ENCODE peak calls at places on chromosomes 3 and 15, in nine cellular contexts. M is GM06990, U is HepG2, R is neural crest cell, T is A549, E is AG09319, O is GM20000, A is HL-60, P is H9. G is an unnamed sample.

GRCh38 chr3:31695280-31696008 is 162.7 kb downstream of the STT3B start:
- DNase-seq in M (no peak), U (no peak), R (no peak), T (no peak), E (no peak), O (peak), A (peak), P (peak), G (no peak)

GRCh38 chr15:47888721-47889120 is 171.4 kb downstream of the SEMA6D start:
- DNase-seq in M (no peak), U (no peak), R (no peak), T (no peak), E (no peak), O (no peak), A (no peak), P (no peak), G (peak)

GRCh38 chr3:37103103-37103815 is 71.1 kb downstream of the LRRFIP2 start:
- DNase-seq in M (no peak), U (no peak), R (no peak), T (peak), E (no peak), O (no peak), A (peak), P (no peak), G (no peak)

GRCh38 chr15:25737218-25737643 is 125.9 kb downstream of the ATP10A start:
- DNase-seq in M (no peak), U (no peak), R (no peak), T (no peak), E (no peak), O (no peak), A (no peak), P (no peak), G (peak)

GRCh38 chr3:40109641-40110490 is 199.6 kb upstream of the EIF1B start:
- DNase-seq in M (no peak), U (peak), R (no peak), T (no peak), E (no peak), O (no peak), A (no peak), P (peak), G (no peak)

GRCh38 chr15:69451951-69452701 is 492 bp upstream of the RPLP1 start:
- DNase-seq in M (no peak), U (peak), R (no peak), T (no peak), E (no peak), O (no peak), A (peak), P (no peak), G (peak)

GRCh38 chr15:100891316-100892012 is 11.8 kb downstream of the ALDH1A3 start:
- DNase-seq in M (no peak), U (no peak), R (peak), T (no peak), E (no peak), O (no peak), A (no peak), P (no peak), G (no peak)

GRCh38 chr3:37474936-37475335 is 300.6 kb upstream of the LRRFIP2 start:
- DNase-seq in M (no peak), U (no peak), R (no peak), T (no peak), E (no peak), O (no peak), A (no peak), P (no peak), G (no peak)

GRCh38 chr15:69957175-69957574 is 140.5 kb downstream of the TLE3 start:
- DNase-seq in M (no peak), U (no peak), R (no peak), T (no peak), E (no peak), O (no peak), A (no peak), P (no peak), G (no peak)

GRCh38 chr3:39779511-39780230 is 29.7 kb upstream of the MYRIP start:
- DNase-seq in M (no peak), U (no peak), R (no peak), T (no peak), E (no peak), O (no peak), A (no peak), P (no peak), G (no peak)

GRCh38 chr3:8865697-8866096 is 96.3 kb upstream of the OXTR start:
- DNase-seq in M (no peak), U (no peak), R (no peak), T (no peak), E (no peak), O (no peak), A (no peak), P (no peak), G (no peak)

GRCh38 chr15:89179966-89180875 is 41.2 kb downstream of the RLBP1 start:
- DNase-seq in M (peak), U (no peak), R (no peak), T (no peak), E (no peak), O (peak), A (no peak), P (no peak), G (no peak)

GRCh38 chr15:80584561-80584964 is 110.5 kb upstream of the ABHD17C start:
- DNase-seq in M (no peak), U (peak), R (no peak), T (no peak), E (no peak), O (no peak), A (no peak), P (peak), G (no peak)

GRCh38 chr3:27607370-27607769 is 114.8 kb downstream of the EOMES start:
- DNase-seq in M (no peak), U (no peak), R (no peak), T (no peak), E (no peak), O (no peak), A (no peak), P (no peak), G (peak)

GRCh38 chr3:38805765-38806386 is 10.1 kb downstream of the SCN10A start:
- DNase-seq in M (no peak), U (peak), R (peak), T (peak), E (peak), O (peak), A (peak), P (peak), G (peak)

GRCh38 chr3:50926868-50927267 is 252.1 kb downstream of the DOCK3 start:
- DNase-seq in M (no peak), U (no peak), R (no peak), T (no peak), E (no peak), O (no peak), A (no peak), P (no peak), G (no peak)

GRCh38 chr3:135165260-135165659 is 370.2 kb downstream of the EPHB1 start:
- DNase-seq in M (no peak), U (no peak), R (no peak), T (no peak), E (no peak), O (no peak), A (no peak), P (no peak), G (no peak)

GRCh38 chr3:18194431-18194830 is 230.7 kb downstream of the SATB1 start:
- DNase-seq in M (no peak), U (no peak), R (no peak), T (no peak), E (no peak), O (no peak), A (peak), P (no peak), G (peak)

GRCh38 chr15:31459011-31459748 is 132.5 kb downstream of the KLF13 start:
- DNase-seq in M (no peak), U (no peak), R (no peak), T (no peak), E (no peak), O (peak), A (no peak), P (no peak), G (no peak)

GRCh38 chr3:111692593-111693552 is 97.7 kb upstream of the ZBED2 start:
- DNase-seq in M (no peak), U (no peak), R (no peak), T (no peak), E (no peak), O (no peak), A (no peak), P (no peak), G (no peak)

GRCh38 chr3:111688190-111688800 is 93.1 kb upstream of the ZBED2 start:
- DNase-seq in M (no peak), U (no peak), R (no peak), T (no peak), E (no peak), O (no peak), A (no peak), P (no peak), G (no peak)

GRCh38 chr3:111694471-111694870 is 99.3 kb upstream of the ZBED2 start:
- DNase-seq in M (no peak), U (no peak), R (no peak), T (no peak), E (no peak), O (no peak), A (no peak), P (no peak), G (no peak)

GRCh38 chr3:111690242-111690641 is 95.1 kb upstream of the ZBED2 start:
- DNase-seq in M (peak), U (no peak), R (no peak), T (no peak), E (no peak), O (peak), A (no peak), P (no peak), G (peak)

DNA sequence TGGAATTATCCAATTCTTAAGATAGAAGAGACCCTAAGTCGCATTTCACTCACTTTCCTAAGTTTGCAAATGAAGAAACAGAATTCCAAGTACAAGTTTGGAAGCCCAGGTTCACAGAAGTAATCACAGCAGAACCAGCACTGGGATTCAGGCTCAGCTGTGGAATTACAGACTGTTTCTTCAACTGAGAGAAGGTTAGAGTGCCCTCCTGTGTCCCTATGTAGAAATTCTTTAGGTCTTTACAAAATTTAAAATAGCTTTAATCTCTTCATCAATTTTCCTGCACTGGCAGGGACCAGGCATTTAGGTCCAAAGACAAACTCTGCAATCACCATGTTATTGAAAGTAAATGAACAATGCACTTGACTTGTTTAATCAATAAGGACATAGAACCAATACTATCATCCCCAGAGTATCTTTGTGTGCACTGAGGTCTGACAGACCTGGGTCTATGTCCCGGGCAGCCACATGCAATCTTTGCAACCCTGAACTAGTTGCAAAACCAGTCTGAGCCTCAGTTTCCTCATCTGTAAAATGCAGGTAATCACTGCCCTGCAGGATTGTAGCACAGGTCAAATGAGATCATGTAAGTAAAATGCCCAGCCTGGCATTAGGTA is 96.3 kb upstream of the ZBED2 start:
- DNase-seq in M (no peak), U (peak), R (no peak), T (peak), E (peak), O (no peak), A (no peak), P (no peak), G (peak)
- TF ChIP-seq CTCF in M (peak), U (peak), R (peak), T (peak), E (peak), O (peak), A (peak), P (peak), G (peak)

DNA sequence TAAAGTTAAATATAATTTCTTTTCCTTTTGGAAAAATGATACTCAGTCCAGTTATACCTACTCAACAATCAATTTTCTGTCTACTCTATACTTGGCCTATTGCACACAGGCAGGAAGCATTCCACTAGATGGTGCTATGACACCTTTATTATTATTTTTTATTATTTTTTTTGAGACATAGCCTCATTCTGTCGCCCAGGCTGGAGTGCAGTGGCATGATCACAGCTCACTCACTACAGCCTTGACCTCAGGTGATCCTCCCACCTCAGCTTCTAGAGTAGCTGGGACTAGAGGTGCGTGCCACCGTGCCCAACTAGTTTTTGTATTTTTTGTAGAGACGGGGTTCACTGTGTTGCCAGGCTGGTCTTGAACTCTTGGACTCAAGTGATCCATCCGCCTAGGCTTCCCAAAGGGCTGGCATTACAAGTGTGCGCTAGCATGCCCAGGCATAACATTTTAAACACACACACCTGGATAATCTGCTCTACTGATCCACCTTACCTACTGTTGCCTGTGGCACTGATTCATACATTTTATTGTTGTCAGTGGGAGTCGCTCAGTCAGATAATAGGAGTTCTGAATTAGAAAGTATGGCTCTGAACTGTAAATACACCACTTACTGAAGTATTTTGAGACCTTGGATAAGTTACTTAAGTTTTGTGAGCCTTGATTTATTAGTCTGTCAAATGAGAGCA is 56.2 kb downstream of the EIF3J start:
- DNase-seq in M (no peak), U (no peak), R (no peak), T (no peak), E (no peak), O (no peak), A (no peak), P (no peak), G (no peak)
- TF ChIP-seq CTCF in M (peak), U (peak), R (peak), T (peak), E (peak), O (no peak), A (no peak), P (peak), G (peak)

GRCh38 chr15:59011262-59011947 is 23.9 kb downstream of the RNF111 start:
- DNase-seq in M (no peak), U (no peak), R (no peak), T (no peak), E (no peak), O (no peak), A (no peak), P (no peak), G (no peak)

GRCh38 chr15:59014068-59014467 is 26.6 kb downstream of the RNF111 start:
- DNase-seq in M (no peak), U (no peak), R (no peak), T (no peak), E (no peak), O (no peak), A (no peak), P (no peak), G (no peak)

GRCh38 chr15:59017459-59017858 is 30.0 kb downstream of the RNF111 start:
- DNase-seq in M (no peak), U (no peak), R (no peak), T (no peak), E (no peak), O (no peak), A (no peak), P (no peak), G (no peak)

GRCh38 chr15:59008086-59008485 is 20.6 kb downstream of the RNF111 start:
- DNase-seq in M (no peak), U (no peak), R (no peak), T (no peak), E (no peak), O (no peak), A (no peak), P (no peak), G (no peak)

GRCh38 chr15:59013246-59013645 is 25.8 kb downstream of the RNF111 start:
- DNase-seq in M (no peak), U (no peak), R (no peak), T (no peak), E (no peak), O (no peak), A (no peak), P (no peak), G (peak)
- TF ChIP-seq CTCF in M (no peak), U (no peak), R (no peak), T (no peak), E (no peak), O (no peak), A (no peak), P (no peak), G (no peak)

GRCh38 chr3:170623524-170623923 is 37.6 kb upstream of the SLC7A14 start:
- DNase-seq in M (no peak), U (no peak), R (no peak), T (no peak), E (no peak), O (no peak), A (no peak), P (no peak), G (no peak)

GRCh38 chr3:170621256-170621655 is 35.4 kb upstream of the SLC7A14 start:
- DNase-seq in M (no peak), U (no peak), R (no peak), T (no peak), E (no peak), O (no peak), A (no peak), P (no peak), G (no peak)

GRCh38 chr3:170622369-170623159 is 36.7 kb upstream of the SLC7A14 start:
- DNase-seq in M (no peak), U (no peak), R (no peak), T (no peak), E (peak), O (no peak), A (no peak), P (no peak), G (peak)
- TF ChIP-seq CTCF in M (peak), U (no peak), R (no peak), T (no peak), E (peak), O (no peak), A (no peak), P (no peak), G (peak)

G was measured in AG10803.